ENCODE peak calls at places on chromosome 5, in ten cellular contexts. L, O, M, F, R, N, I, B, D and U are unnamed samples.

GRCh38 chr5:168853972-168854371 is 274.8 kb upstream of the PANK3 start:
- DNase-seq in N (no peak), I (no peak), L (no peak), B (no peak), M (no peak), O (no peak), R (no peak), D (no peak), F (no peak), U (no peak)

GRCh38 chr5:7897014-7897600 is 28.2 kb downstream of the MTRR start:
- DNase-seq in O (no peak), B (no peak), N (no peak), F (peak; percentile 21), M (no peak), I (no peak), R (peak; percentile 34), D (peak; percentile 45), L (peak; percentile 10), U (no peak)

GRCh38 chr5:179495906-179496455 is 54.4 kb upstream of the RUFY1 start:
- DNase-seq in B (no peak), F (no peak), M (no peak), L (peak; percentile 25), D (no peak), R (no peak), O (no peak), N (no peak), I (no peak), U (no peak)

GRCh38 chr5:168365581-168366081 is 74.2 kb downstream of the WWC1 start:
- DNase-seq in F (peak; percentile 28), N (no peak), I (no peak), L (peak; percentile 15), R (peak; percentile 11), O (no peak), D (no peak), M (peak; percentile 88), B (no peak), U (no peak)

GRCh38 chr5:141940695-141941271 is 17.1 kb downstream of the DELE1 start:
- DNase-seq in L (no peak), O (no peak), M (no peak), D (no peak), R (no peak), I (no peak), B (no peak), N (no peak), F (no peak), U (no peak)

GRCh38 chr5:74433255-74434123 is 207.0 kb downstream of the ENC1 start:
- DNase-seq in O (no peak), R (no peak), I (no peak), M (no peak), B (no peak), N (no peak), F (no peak), L (no peak), D (peak; percentile 55), U (peak; percentile 11)

GRCh38 chr5:80967500-80968181 is 7.5 kb downstream of the RASGRF2 start:
- DNase-seq in M (no peak), F (peak; percentile 88), R (no peak), L (no peak), I (no peak), D (peak; percentile 26), N (no peak), O (no peak), B (no peak), U (no peak)

GRCh38 chr5:39117401-39117800 is 43.2 kb upstream of the RICTOR start:
- DNase-seq in N (no peak), B (no peak), M (no peak), R (no peak), O (no peak), I (no peak), L (no peak), D (no peak), F (no peak), U (no peak)

GRCh38 chr5:41057231-41057630 is 13.9 kb downstream of the MROH2B start:
- DNase-seq in B (no peak), N (no peak), D (no peak), M (no peak), F (no peak), I (no peak), L (no peak), R (no peak), O (no peak), U (no peak)

GRCh38 chr5:15717002-15717401 is 217.0 kb downstream of the FBXL7 start:
- DNase-seq in D (no peak), R (no peak), B (no peak), O (no peak), I (no peak), N (no peak), L (no peak), F (no peak), M (no peak), U (no peak)

GRCh38 chr5:138230981-138231589 is 18.0 kb upstream of the CDC23 start:
- DNase-seq in B (no peak), F (peak; percentile 18), N (no peak), D (no peak), M (no peak), I (no peak), L (peak; percentile 12), R (no peak), O (no peak), U (no peak)